ENCODE peak calls at places on chromosomes 16 and 17, in six cellular contexts. U, X, K, B, F and E are unnamed samples. For H3K4me1, the result is how much of the 10 kb centered on the place peaks cover.

GRCh38 chr16:82735176-82735575 is 108.4 kb downstream of the CDH13 start:
- DNase-seq in U (no peak), X (no peak), K (no peak), B (peak), F (no peak), E (no peak)

GRCh38 chr17:61605692-61606091 is 14.7 kb upstream of the NACA2 start:
- DNase-seq in U (no peak), X (no peak), K (no peak), B (no peak), F (no peak), E (no peak)

GRCh38 chr16:53094013-53094630 is 39.3 kb downstream of the CHD9 start:
- DNase-seq in U (peak), X (no peak), K (no peak), B (no peak), F (peak), E (peak)

GRCh38 chr16:55478827-55479559 is at the start of gene MMP2:
- DNase-seq in U (peak), X (peak), K (peak), B (peak), F (peak), E (peak)

GRCh38 chr17:39769974-39770587 is 32.3 kb downstream of the GRB7 start:
- DNase-seq in U (no peak), X (peak), K (no peak), B (no peak), F (no peak), E (no peak)

GRCh38 chr17:73091770-73092517 is 544 bp downstream of the SLC39A11 start:
- DNase-seq in U (no peak), X (peak), K (peak), B (peak), F (no peak), E (peak)

GRCh38 chr16:84295203-84295850 is 649 bp downstream of the WFDC1 start:
- DNase-seq in U (no peak), X (no peak), K (no peak), B (no peak), F (no peak), E (no peak)

GRCh38 chr17:49219987-49220386 is 9.5 kb downstream of the ABI3 start:
- DNase-seq in U (no peak), X (peak), K (no peak), B (no peak), F (no peak), E (no peak)

GRCh38 chr17:10512856-10513255 is 5.5 kb downstream of the MYH1 start:
- DNase-seq in U (no peak), X (no peak), K (no peak), B (no peak), F (no peak), E (no peak)

GRCh38 chr16:20181386-20181785 is 107.7 kb upstream of the GPR139 start:
- DNase-seq in U (no peak), X (no peak), K (no peak), B (no peak), F (no peak), E (no peak)

GRCh38 chr17:40283662-40284061 is 4.0 kb upstream of the CDC6 start:
- DNase-seq in U (no peak), X (no peak), K (no peak), B (peak), F (no peak), E (no peak)

GRCh38 chr17:1026599-1026975 is 29.7 kb downstream of the TIMM22 start:
- DNase-seq in U (no peak), X (no peak), K (no peak), B (no peak), F (no peak), E (no peak)

DNA sequence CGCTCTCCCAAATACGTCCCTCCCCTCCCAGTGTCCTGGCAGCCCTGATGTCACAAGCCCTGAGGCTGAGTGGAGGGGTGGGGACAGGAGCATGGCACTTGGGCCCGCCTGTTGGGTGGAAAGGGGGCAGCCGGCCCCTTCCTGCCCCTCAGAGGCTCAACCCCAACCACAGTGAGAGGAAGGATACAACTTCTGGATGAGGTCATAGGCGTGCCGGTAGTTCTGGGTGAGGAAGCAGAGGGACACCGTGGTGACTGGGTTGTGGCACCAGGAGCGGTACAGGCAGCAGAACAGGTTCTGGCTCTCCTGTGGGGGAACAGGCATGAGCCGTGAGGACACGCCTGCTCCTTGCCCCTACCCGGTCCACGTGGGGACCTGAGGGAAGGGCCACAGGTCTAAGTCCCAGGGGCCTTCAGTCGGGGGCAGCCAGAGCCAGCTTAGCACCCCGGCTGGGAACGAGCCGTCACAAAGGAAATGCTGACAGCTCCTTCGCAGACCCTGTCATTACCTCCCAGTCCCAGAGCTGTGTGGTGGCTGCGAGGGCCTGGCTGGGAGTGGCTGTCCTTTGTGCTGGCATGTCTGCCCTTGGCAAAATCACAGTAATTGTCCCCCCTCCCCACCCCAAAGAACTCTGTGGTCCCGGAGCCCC is 11.2 kb upstream of the MTSS2 start:
- DNase-seq in U (no peak), X (peak), K (no peak), B (no peak), F (no peak), E (no peak)
- H3K4me1 ChIP-seq in U (under half), X (under half), K (under half), B (half or more), F (half or more), E (half or more)

DNA sequence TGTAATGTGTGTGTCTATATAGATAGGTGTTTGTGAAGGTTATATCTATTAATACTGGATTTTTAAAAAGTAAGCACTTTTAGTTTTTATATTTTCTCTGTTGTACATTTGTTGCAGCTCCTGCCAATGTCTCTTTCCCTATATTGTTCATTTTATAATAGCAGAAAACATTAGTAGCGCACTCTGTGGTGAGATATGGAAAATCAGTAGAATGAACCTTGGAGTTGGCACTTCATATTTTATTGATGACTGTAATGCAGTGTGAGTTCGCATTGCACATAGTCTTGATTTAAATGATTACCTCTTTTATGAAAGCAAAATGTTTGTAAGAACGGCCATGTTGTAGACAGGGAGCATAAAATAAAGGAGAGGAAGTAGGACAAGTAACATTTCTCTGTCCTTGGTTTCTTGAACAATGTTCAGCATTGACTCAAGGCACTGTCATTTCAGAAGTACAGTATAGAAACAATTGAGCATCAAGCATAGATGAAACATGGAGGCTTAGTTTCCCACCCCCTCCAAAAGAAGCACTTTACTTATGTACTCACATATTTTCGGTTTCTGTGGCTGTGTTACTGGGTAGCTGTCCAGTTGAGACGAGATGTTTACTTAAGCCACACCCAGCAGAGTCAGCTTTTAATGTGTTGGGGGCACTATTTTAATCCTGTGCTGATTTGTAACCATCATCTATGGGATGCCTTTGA is 74.0 kb downstream of the TANC2 start:
- DNase-seq in U (no peak), X (no peak), K (no peak), B (peak), F (no peak), E (no peak)
- TF ChIP-seq CTCF in U (no peak), X (no peak), K (no peak), B (no peak), F (no peak), E (no peak)

GRCh38 chr17:57467801-57468200 is 211.5 kb downstream of the MSI2 start:
- DNase-seq in U (no peak), X (no peak), K (no peak), B (no peak), F (no peak), E (no peak)

GRCh38 chr17:57467226-57467625 is 210.9 kb downstream of the MSI2 start:
- DNase-seq in U (no peak), X (no peak), K (no peak), B (no peak), F (no peak), E (no peak)

GRCh38 chr17:57471941-57472368 is 215.6 kb downstream of the MSI2 start:
- DNase-seq in U (no peak), X (peak), K (no peak), B (no peak), F (no peak), E (no peak)

GRCh38 chr17:57468932-57469775 is 212.8 kb downstream of the MSI2 start:
- DNase-seq in U (no peak), X (no peak), K (no peak), B (no peak), F (no peak), E (no peak)

GRCh38 chr17:57470906-57471305 is 214.6 kb downstream of the MSI2 start:
- DNase-seq in U (no peak), X (no peak), K (no peak), B (no peak), F (no peak), E (no peak)
- H3K4me1 ChIP-seq in U (under half), X (under half), K (under half), B (under half), F (under half), E (under half)

GRCh38 chr16:23434380-23434779 is 18.6 kb downstream of the COG7 start:
- DNase-seq in U (no peak), X (peak), K (no peak), B (peak), F (no peak), E (peak)

GRCh38 chr16:23432176-23433128 is 20.5 kb downstream of the COG7 start:
- DNase-seq in U (no peak), X (no peak), K (no peak), B (no peak), F (no peak), E (no peak)

GRCh38 chr16:23433261-23433920 is 19.6 kb downstream of the COG7 start:
- DNase-seq in U (no peak), X (no peak), K (no peak), B (no peak), F (no peak), E (no peak)

GRCh38 chr16:23435500-23435899 is 17.5 kb downstream of the COG7 start:
- DNase-seq in U (no peak), X (peak), K (peak), B (peak), F (peak), E (peak)

DNA sequence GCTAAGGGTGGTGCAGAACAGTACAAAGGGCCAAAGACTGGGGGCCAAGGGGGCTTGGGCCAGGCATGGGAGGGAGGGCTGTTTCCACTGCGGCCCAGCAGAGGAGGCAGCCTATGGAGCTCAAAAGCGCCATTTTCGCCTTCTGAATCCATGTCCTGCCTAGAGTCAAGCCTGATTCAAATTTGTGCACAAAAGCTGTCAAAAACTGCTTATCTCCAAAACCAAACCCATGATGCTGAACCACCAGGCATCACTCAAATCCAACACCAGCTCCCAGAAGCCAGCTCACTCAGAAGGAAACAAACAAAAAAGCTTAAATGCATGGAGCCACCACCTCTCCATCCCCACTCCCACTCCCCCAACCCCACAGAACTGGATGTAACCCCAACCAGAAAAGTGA is 16.0 kb downstream of the COG7 start:
- DNase-seq in U (no peak), X (no peak), K (no peak), B (no peak), F (no peak), E (no peak)
- TF ChIP-seq CTCF in U (no peak), X (no peak), K (no peak), B (no peak), F (no peak), E (no peak)

GRCh38 chr17:46136820-46137219 is 56.4 kb downstream of the KANSL1 start:
- DNase-seq in U (no peak), X (no peak), K (no peak), B (no peak), F (no peak), E (no peak)
- H3K4me1 ChIP-seq in U (under half), X (under half), K (under half), B (under half), F (half or more), E (under half)

GRCh38 chr17:17029938-17030337 is 12.3 kb upstream of the MPRIP start:
- DNase-seq in U (no peak), X (peak), K (no peak), B (no peak), F (no peak), E (no peak)

GRCh38 chr17:17028878-17029535 is 13.2 kb upstream of the MPRIP start:
- DNase-seq in U (no peak), X (peak), K (no peak), B (no peak), F (peak), E (no peak)

GRCh38 chr17:17027442-17028058 is 14.7 kb upstream of the MPRIP start:
- DNase-seq in U (no peak), X (no peak), K (no peak), B (no peak), F (no peak), E (no peak)

GRCh38 chr17:17026163-17026562 is 16.1 kb upstream of the MPRIP start:
- DNase-seq in U (no peak), X (peak), K (no peak), B (no peak), F (no peak), E (no peak)

DNA sequence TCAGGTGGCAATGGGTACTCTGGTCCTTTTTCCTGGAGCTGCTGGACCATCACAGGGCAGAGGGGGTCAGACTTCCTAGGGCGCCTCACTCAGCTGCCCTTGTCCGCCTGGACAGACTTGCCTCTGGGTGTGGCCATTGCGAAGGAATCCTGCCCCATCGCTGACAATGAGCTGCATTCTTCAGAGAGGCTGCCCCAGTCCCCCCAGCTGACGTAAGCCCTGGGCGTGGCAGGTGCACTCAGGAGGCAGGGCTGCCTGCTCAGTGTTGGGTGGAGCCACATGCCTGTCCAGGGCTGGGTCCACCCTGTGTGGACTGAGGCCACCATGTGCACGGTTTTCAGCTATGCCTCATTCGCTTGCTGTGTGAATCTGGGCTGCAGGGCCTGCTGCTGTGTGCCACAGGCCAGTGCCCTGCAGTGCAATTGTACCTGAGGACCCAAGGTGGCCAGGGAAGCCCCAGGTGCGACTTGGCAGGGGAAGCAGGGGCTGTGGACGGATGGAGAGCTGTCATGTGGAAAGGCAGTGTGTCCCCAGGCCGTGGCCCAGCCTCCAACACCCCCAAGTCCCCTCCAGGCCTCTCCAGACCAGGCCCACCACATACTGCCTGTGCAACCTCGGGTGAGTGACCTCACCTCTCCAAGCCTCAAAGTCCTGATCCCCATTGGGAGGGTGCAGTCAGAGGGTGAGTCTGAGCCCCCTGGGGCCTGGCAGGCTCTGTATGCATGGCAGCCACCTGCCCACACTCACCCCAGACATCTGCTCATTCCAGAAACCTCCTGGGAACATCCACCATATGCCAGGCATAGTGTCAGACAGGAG is 14.0 kb upstream of the MPRIP start:
- DNase-seq in U (peak), X (peak), K (no peak), B (peak), F (peak), E (peak)
- TF ChIP-seq CTCF in U (no peak), X (no peak), K (no peak), B (no peak), F (no peak), E (no peak)

DNA sequence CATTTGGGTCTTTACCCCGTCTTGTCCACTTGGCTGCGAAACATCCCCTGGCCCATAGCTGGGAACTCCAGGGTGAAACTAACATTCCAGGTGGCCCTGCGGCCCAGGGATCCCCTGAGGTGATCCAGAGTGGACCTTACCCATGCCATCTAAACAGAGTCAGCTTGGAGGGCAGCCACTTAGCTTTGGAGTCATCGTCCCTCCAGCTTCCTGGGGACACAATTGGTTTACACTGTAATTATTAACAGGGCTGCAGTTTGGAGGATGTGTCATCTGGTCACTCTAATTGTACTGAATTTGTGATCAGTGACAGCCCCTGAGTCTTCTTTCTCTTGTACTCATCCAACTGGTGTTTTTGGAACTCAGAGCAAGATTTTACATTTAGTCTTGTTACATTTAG is 149.9 kb downstream of the ENGASE start:
- DNase-seq in U (no peak), X (no peak), K (no peak), B (no peak), F (no peak), E (no peak)
- H3K4me1 ChIP-seq in U (under half), X (under half), K (under half), B (under half), F (under half), E (under half)

GRCh38 chr16:67426022-67426421 is 4.9 kb upstream of the HSD11B2 start:
- DNase-seq in U (no peak), X (no peak), K (no peak), B (no peak), F (no peak), E (no peak)

GRCh38 chr16:67425581-67425980 is 5.3 kb upstream of the HSD11B2 start:
- DNase-seq in U (no peak), X (no peak), K (no peak), B (no peak), F (no peak), E (no peak)

GRCh38 chr16:67426950-67427349 is 4.0 kb upstream of the HSD11B2 start:
- DNase-seq in U (no peak), X (no peak), K (peak), B (no peak), F (no peak), E (no peak)

GRCh38 chr16:67423634-67424575 is 7.0 kb upstream of the HSD11B2 start:
- DNase-seq in U (no peak), X (peak), K (no peak), B (no peak), F (no peak), E (no peak)

DNA sequence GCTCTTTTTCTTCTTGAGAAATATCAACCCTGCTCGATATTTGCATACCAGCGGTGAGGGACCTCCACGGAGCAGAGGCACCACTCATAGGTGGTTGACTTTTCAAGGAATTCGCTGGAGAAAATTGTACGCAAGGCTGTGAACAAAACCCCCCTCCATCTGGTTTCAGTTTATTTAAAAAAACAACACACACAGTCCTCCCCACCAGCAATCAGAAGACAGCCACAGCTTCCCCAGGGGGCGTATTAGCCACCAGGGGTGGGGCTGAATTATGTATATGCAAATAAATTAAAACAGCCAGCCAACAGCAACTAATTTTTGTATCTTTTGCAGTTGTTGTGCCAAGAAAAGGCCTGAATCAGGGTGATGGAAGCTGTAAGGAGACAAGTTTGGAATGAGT is 5.9 kb upstream of the HSD11B2 start:
- DNase-seq in U (no peak), X (no peak), K (no peak), B (no peak), F (no peak), E (no peak)
- TF ChIP-seq CTCF in U (no peak), X (no peak), K (no peak), B (no peak), F (no peak), E (no peak)

GRCh38 chr16:2981177-2981898 is 1.1 kb upstream of the PKMYT1 start:
- DNase-seq in U (no peak), X (peak), K (no peak), B (peak), F (no peak), E (no peak)
- H3K4me1 ChIP-seq in U (under half), X (under half), K (under half), B (under half), F (under half), E (under half)